ENCODE peak calls at places on chromosomes 2 and 18, in four cellular contexts. One of them, this sample, is unnamed.

GRCh38 chr18:10792181-10792580 is 266.4 kb downstream of the NAPG start:
- DNase-seq in fibroblast of mammary gland: no peak
- DNase-seq in RWPE1: no peak
- DNase-seq in BJ: no peak
- DNase-seq in this sample: no peak

GRCh38 chr2:188199716-188200128 is 92.0 kb upstream of the GULP1 start:
- DNase-seq in fibroblast of mammary gland: peak
- DNase-seq in RWPE1: peak
- DNase-seq in BJ: peak
- DNase-seq in this sample: no peak

GRCh38 chr2:216850665-216851327 is 9.1 kb downstream of the TNP1 start:
- DNase-seq in fibroblast of mammary gland: peak
- DNase-seq in RWPE1: no peak
- DNase-seq in BJ: no peak
- DNase-seq in this sample: no peak

GRCh38 chr2:51219468-51219867 is 187.5 kb upstream of the NRXN1 start:
- DNase-seq in fibroblast of mammary gland: no peak
- DNase-seq in RWPE1: no peak
- DNase-seq in BJ: no peak
- DNase-seq in this sample: no peak

GRCh38 chr2:182144039-182144779 is 158.6 kb downstream of the PPP1R1C start:
- DNase-seq in fibroblast of mammary gland: no peak
- DNase-seq in RWPE1: no peak
- DNase-seq in BJ: no peak
- DNase-seq in this sample: no peak

GRCh38 chr2:156670104-156670503 is 233.9 kb downstream of the GPD2 start:
- DNase-seq in fibroblast of mammary gland: no peak
- DNase-seq in RWPE1: no peak
- DNase-seq in BJ: no peak
- DNase-seq in this sample: no peak

GRCh38 chr2:158113896-158114295 is 12.2 kb downstream of the UPP2 start:
- DNase-seq in fibroblast of mammary gland: no peak
- DNase-seq in RWPE1: no peak
- DNase-seq in BJ: no peak
- DNase-seq in this sample: no peak

GRCh38 chr2:57080035-57080434 is 896.2 kb downstream of the CCDC85A start:
- DNase-seq in fibroblast of mammary gland: peak
- DNase-seq in RWPE1: peak
- DNase-seq in BJ: no peak
- DNase-seq in this sample: no peak

GRCh38 chr18:43571078-43571689 is 293.9 kb upstream of the SYT4 start:
- DNase-seq in fibroblast of mammary gland: peak
- DNase-seq in RWPE1: peak
- DNase-seq in BJ: peak
- DNase-seq in this sample: no peak

GRCh38 chr18:9827856-9828793 is 57.6 kb upstream of the TXNDC2 start:
- DNase-seq in fibroblast of mammary gland: peak
- DNase-seq in RWPE1: peak
- DNase-seq in BJ: peak
- DNase-seq in this sample: no peak

GRCh38 chr2:109396338-109397180 is 217.2 kb downstream of the SEPTIN10 start:
- DNase-seq in fibroblast of mammary gland: peak
- DNase-seq in RWPE1: peak
- DNase-seq in BJ: no peak
- DNase-seq in this sample: no peak

GRCh38 chr2:24907106-24907505 is 12.9 kb downstream of the ADCY3 start:
- DNase-seq in fibroblast of mammary gland: peak
- DNase-seq in RWPE1: no peak
- DNase-seq in BJ: no peak
- DNase-seq in this sample: no peak

GRCh38 chr2:69082430-69082997 is 69.5 kb downstream of the ANTXR1 start:
- DNase-seq in fibroblast of mammary gland: peak
- DNase-seq in RWPE1: peak
- DNase-seq in BJ: no peak
- DNase-seq in this sample: no peak

GRCh38 chr2:20917724-20918572 is 95.0 kb upstream of the LDAH start:
- DNase-seq in fibroblast of mammary gland: no peak
- DNase-seq in RWPE1: peak
- DNase-seq in BJ: no peak
- DNase-seq in this sample: no peak

GRCh38 chr18:72235422-72235821 is 308.7 kb downstream of the CBLN2 start:
- DNase-seq in fibroblast of mammary gland: no peak
- DNase-seq in RWPE1: no peak
- DNase-seq in BJ: no peak
- DNase-seq in this sample: no peak

GRCh38 chr2:57465067-57465466 is 581.5 kb upstream of the VRK2 start:
- DNase-seq in fibroblast of mammary gland: no peak
- DNase-seq in RWPE1: no peak
- DNase-seq in BJ: no peak
- DNase-seq in this sample: no peak

GRCh38 chr2:199488772-199489400 is 31.1 kb upstream of the SATB2 start:
- DNase-seq in fibroblast of mammary gland: peak
- DNase-seq in RWPE1: peak
- DNase-seq in BJ: no peak
- DNase-seq in this sample: peak

GRCh38 chr2:105794926-105795574 is 50.3 kb downstream of the NCK2 start:
- DNase-seq in fibroblast of mammary gland: no peak
- DNase-seq in RWPE1: no peak
- DNase-seq in BJ: no peak
- DNase-seq in this sample: no peak

GRCh38 chr2:10712186-10712809 is 9.1 kb upstream of the ATP6V1C2 start:
- DNase-seq in fibroblast of mammary gland: no peak
- DNase-seq in RWPE1: no peak
- DNase-seq in BJ: no peak
- DNase-seq in this sample: no peak

GRCh38 chr18:55221577-55221976 is 262.3 kb upstream of the CCDC68 start:
- DNase-seq in fibroblast of mammary gland: no peak
- DNase-seq in RWPE1: no peak
- DNase-seq in BJ: no peak
- DNase-seq in this sample: no peak

GRCh38 chr2:234444888-234445287 is 52.0 kb downstream of the ARL4C start:
- DNase-seq in fibroblast of mammary gland: peak
- DNase-seq in RWPE1: no peak
- DNase-seq in BJ: peak
- DNase-seq in this sample: peak

DNA sequence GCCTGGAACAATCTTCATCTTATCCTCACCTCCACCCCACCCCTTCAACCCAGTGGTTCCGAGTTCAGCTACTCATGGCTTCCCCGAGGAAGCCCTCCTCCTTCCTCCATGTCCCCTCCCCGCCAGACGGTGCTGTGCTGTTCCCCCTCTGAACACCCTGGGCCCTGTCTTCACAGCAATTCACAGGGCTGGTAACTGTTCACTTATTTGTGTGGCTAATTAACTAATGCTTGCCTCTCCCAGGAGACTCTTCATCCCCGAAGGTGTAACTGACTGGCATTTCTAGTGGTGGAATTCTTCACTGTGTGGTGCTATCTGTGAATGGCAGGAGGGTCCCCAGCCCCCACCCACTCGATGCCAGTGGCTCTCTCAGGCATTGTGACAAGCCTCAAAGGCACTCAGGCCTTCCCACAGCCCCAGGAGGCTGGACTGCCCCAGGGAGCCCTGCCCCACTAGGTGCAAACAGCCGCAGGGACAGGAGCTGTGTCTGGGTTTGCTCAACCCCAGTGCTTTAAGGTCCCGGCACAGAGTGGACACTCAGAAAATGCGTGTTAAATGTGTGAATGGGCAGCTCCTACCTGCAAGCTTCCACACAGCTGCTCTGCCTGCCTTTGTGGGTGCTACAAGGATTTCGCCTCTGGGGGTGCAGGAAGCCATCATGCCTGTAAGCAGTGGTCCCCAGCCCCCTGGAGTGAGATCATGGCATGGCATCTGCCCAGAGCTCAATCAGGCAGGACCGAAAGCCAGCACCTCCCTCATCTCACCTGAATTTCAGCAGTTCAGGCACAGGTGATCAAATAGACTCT is 133.6 kb upstream of the ID2 start:
- DNase-seq in fibroblast of mammary gland: no peak
- DNase-seq in RWPE1: no peak
- DNase-seq in BJ: no peak
- DNase-seq in this sample: no peak
- TF ChIP-seq CTCF in fibroblast of mammary gland: no peak
- TF ChIP-seq CTCF in RWPE1: no peak
- TF ChIP-seq CTCF in BJ: no peak
- TF ChIP-seq CTCF in this sample: no peak

DNA sequence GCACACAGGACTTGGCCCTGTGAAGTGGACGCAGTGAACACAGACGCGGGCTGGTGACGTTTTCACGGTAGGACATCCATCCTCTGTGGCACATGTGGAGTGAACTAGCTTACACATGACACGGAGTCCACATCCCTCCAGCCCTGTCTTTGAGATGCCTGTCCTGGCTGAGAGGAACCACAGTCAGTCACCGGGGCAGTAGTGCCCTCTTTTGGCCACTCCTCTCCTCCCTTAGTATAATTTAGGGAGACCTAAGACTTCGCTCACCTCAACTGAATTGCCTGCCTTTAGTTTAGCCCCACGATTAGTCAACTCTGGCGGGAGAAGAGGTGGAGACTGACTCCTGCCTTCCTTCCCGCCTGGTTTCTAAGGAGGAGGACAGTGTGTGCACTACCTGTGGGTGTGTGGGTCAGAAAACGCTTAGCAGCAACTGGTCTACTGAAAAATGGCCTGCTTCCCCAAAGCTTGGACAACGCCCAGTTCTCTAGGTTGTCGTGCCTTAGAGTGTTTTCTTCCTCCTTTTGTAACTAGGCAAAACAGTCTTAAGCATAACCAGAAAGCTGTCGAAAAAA is 70.6 kb downstream of the MBP start:
- DNase-seq in fibroblast of mammary gland: no peak
- DNase-seq in RWPE1: no peak
- DNase-seq in BJ: no peak
- DNase-seq in this sample: no peak
- TF ChIP-seq CTCF in fibroblast of mammary gland: no peak
- TF ChIP-seq CTCF in RWPE1: no peak
- TF ChIP-seq CTCF in BJ: peak
- TF ChIP-seq CTCF in this sample: peak

DNA sequence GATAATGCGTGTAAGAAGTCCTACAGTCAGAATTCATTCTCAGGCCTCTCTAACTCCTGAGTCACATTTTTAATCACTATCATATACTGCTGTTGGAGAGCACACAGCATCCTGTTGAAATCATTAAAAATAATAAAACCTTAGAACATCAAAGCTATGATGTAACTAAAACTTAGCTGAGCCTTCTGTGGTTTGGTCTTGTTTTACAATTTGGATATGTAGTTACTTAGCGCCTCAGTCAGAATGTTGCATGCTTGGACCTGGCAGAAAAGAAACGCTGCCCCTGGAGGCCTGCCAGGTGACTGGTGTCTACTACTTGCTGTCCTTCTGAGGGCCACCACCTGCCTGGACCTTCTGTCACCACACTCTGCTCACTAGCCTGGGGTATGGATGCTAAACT is 261.1 kb upstream of the RASGRP3 start:
- DNase-seq in fibroblast of mammary gland: peak
- DNase-seq in RWPE1: no peak
- DNase-seq in BJ: peak
- DNase-seq in this sample: no peak
- TF ChIP-seq CTCF in fibroblast of mammary gland: no peak
- TF ChIP-seq CTCF in RWPE1: no peak
- TF ChIP-seq CTCF in BJ: no peak
- TF ChIP-seq CTCF in this sample: no peak

DNA sequence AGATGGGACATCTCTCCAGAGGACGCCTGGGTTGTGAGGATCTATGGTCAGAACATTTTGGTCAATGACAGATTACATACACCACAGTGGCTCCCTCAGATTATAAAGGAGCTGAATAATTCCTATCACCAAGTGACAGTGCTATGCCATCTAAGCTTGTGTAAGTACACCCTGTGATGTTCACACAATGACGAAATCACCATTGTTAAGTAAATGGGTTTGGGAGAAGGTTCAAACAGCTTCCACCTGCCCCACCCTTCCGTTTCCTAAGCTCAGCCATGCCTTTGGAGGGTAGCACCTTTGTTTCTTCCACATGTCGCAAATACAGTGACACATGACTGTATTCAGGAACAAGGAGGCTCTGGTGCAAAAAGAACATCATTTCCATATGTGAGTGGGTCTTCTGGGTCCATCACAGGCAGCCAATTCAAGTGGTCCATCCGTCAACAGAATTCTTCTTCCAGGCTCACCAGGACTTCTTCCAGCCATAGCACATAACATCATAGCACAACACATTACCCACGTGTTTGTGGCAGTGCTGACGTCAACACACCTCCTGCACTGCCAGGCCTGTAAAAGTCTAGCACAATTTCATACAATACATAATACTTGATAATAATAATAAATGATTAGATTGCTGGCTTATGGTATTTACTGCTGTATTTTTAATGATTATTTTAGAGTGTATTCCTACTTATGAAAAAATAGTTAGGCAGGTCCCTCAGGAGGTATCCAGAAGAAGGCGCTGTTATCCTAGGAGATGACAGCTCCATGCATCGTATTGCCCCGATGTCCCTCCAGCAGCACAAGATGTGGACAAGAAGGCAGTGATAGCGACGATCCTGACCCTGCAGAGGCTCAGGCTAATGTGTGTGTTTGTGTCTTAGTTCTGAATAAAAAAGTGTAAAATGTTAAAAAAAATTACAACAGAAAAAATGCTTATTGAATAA is 264.8 kb downstream of the ANAPC1 start:
- DNase-seq in fibroblast of mammary gland: peak
- DNase-seq in RWPE1: no peak
- DNase-seq in BJ: no peak
- DNase-seq in this sample: no peak
- TF ChIP-seq CTCF in fibroblast of mammary gland: peak
- TF ChIP-seq CTCF in RWPE1: no peak
- TF ChIP-seq CTCF in BJ: no peak
- TF ChIP-seq CTCF in this sample: no peak

DNA sequence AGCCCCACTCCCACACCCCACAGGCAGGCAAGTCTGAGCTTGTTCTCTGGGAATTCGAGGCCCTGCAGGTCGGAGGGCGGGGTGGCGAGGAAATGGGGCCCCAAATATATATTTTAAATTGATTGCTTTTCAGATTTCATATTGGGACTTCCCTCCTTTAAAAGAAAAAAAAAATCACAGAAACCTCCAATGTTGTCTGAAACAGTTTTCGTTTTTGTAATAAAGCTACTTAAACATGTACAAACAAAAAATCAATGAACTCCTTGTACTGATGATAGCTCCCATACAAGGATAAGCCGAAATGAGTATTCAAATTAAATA is 21.5 kb downstream of the THNSL2 start:
- DNase-seq in fibroblast of mammary gland: no peak
- DNase-seq in RWPE1: no peak
- DNase-seq in BJ: no peak
- DNase-seq in this sample: no peak
- TF ChIP-seq CTCF in fibroblast of mammary gland: no peak
- TF ChIP-seq CTCF in RWPE1: no peak
- TF ChIP-seq CTCF in BJ: no peak
- TF ChIP-seq CTCF in this sample: no peak

GRCh38 chr2:215439404-215439803 is 3.5 kb upstream of the FN1 start:
- DNase-seq in fibroblast of mammary gland: peak
- DNase-seq in RWPE1: no peak
- DNase-seq in BJ: no peak
- DNase-seq in this sample: no peak
- TF ChIP-seq CTCF in fibroblast of mammary gland: no peak
- TF ChIP-seq CTCF in RWPE1: no peak
- TF ChIP-seq CTCF in BJ: no peak
- TF ChIP-seq CTCF in this sample: no peak